ENCODE peak calls at places on chromosomes 2 and 18, in ten cellular contexts. Q is hippocampal formation, T is pancreas, N is ELR, R is AG10803, J is EH, X is RKO, I is cardiac septum, G is T-cell, Y is G401. W is an unnamed sample.

GRCh38 chr2:176018708-176019107 is 16.6 kb upstream of the LNPK start:
- DNase-seq in Q (no peak), T (no peak), N (peak), R (no peak), J (peak), X (peak), I (no peak), G (no peak), Y (no peak), W (no peak)

GRCh38 chr2:15627842-15628684 is 36.4 kb downstream of the DDX1 start:
- DNase-seq in Q (no peak), T (no peak), N (no peak), R (no peak), J (no peak), X (no peak), I (no peak), G (no peak), Y (no peak), W (no peak)

GRCh38 chr18:61832858-61833257 is 59.9 kb downstream of the RNF152 start:
- DNase-seq in Q (no peak), T (no peak), N (no peak), R (no peak), J (no peak), X (no peak), I (no peak), G (no peak), Y (no peak), W (peak)

GRCh38 chr2:42838133-42838532 is 45.8 kb upstream of the HAAO start:
- DNase-seq in Q (no peak), T (no peak), N (no peak), R (no peak), J (no peak), X (no peak), I (no peak), G (no peak), Y (no peak), W (no peak)

GRCh38 chr18:12654971-12655370 is 2.9 kb downstream of the SPIRE1 start:
- DNase-seq in Q (no peak), T (no peak), N (no peak), R (no peak), J (no peak), X (no peak), I (no peak), G (no peak), Y (no peak), W (no peak)

GRCh38 chr2:73359915-73360697 is 25.5 kb upstream of the ALMS1 start:
- DNase-seq in Q (peak), T (no peak), N (peak), R (no peak), J (no peak), X (peak), I (no peak), G (no peak), Y (peak), W (peak)

GRCh38 chr2:85066874-85067351 is 66.3 kb upstream of the TCF7L1 start:
- DNase-seq in Q (peak), T (peak), N (peak), R (peak), J (peak), X (peak), I (peak), G (peak), Y (peak), W (peak)

GRCh38 chr2:16509042-16509441 is 156.6 kb downstream of the CYRIA start:
- DNase-seq in Q (no peak), T (no peak), N (no peak), R (no peak), J (no peak), X (no peak), I (no peak), G (no peak), Y (no peak), W (no peak)

GRCh38 chr2:229164545-229165249 is 106.4 kb downstream of the PID1 start:
- DNase-seq in Q (no peak), T (no peak), N (peak), R (peak), J (peak), X (peak), I (no peak), G (no peak), Y (no peak), W (no peak)

GRCh38 chr2:157830696-157831570 is 45.2 kb downstream of the ACVR1 start:
- DNase-seq in Q (no peak), T (peak), N (peak), R (peak), J (peak), X (peak), I (no peak), G (no peak), Y (no peak), W (peak)

GRCh38 chr2:12314119-12314735 is 402.5 kb upstream of the TRIB2 start:
- DNase-seq in Q (no peak), T (no peak), N (no peak), R (no peak), J (no peak), X (no peak), I (no peak), G (no peak), Y (no peak), W (no peak)

GRCh38 chr2:210189452-210190143 is 18.4 kb upstream of the KANSL1L start:
- DNase-seq in Q (no peak), T (no peak), N (no peak), R (no peak), J (no peak), X (no peak), I (no peak), G (no peak), Y (no peak), W (no peak)

W was measured in endothelial cell of umbilical vein.